ENCODE peak calls at places on chromosomes 7 and 10, in five cellular contexts. Y is H1, M is H9, U is mesenchymal stem cell, F is trophoblast cell. B is an unnamed sample.

GRCh38 chr7:75698358-75698757 is 40.4 kb downstream of the HIP1 start:
- DNase-seq in U (no peak), M (no peak), Y (no peak), F (no peak), B (no peak)

GRCh38 chr7:9189683-9190082 is 756.3 kb downstream of the NXPH1 start:
- DNase-seq in F (no peak), M (no peak), U (no peak), Y (no peak), B (no peak)

GRCh38 chr7:4574851-4575250 is 107.2 kb upstream of the FOXK1 start:
- DNase-seq in U (no peak), Y (no peak), F (no peak), M (no peak), B (no peak)

GRCh38 chr7:70502117-70502516 is 629.8 kb upstream of the GALNT17 start:
- DNase-seq in M (no peak), Y (no peak), U (no peak), F (no peak), B (no peak)

GRCh38 chr10:132802694-132803320 is 16.9 kb upstream of the NKX6-2 start:
- DNase-seq in M (no peak), Y (no peak), U (no peak), F (no peak), B (no peak)

GRCh38 chr7:106658504-106659368 is 2.2 kb downstream of the CCDC71L start:
- DNase-seq in M (no peak), U (no peak), Y (no peak), F (no peak), B (no peak)

GRCh38 chr7:69232445-69233376 is 365.6 kb upstream of the AUTS2 start:
- DNase-seq in M (peak; percentile 92), F (no peak), Y (peak; percentile 68), U (no peak), B (no peak)

GRCh38 chr7:79304711-79305110 is 148.8 kb downstream of the MAGI2 start:
- DNase-seq in Y (no peak), F (no peak), U (no peak), M (no peak), B (no peak)

GRCh38 chr7:121595949-121596692 is 200.0 kb upstream of the FAM3C start:
- DNase-seq in U (no peak), F (no peak), M (no peak), Y (no peak), B (no peak)

GRCh38 chr10:50360486-50360885 is 109.2 kb upstream of the ASAH2 start:
- DNase-seq in Y (no peak), M (no peak), U (peak; percentile 13), F (no peak), B (no peak)

GRCh38 chr7:20514364-20514763 is 101.1 kb upstream of the ABCB5 start:
- DNase-seq in U (peak; percentile 53), F (no peak), M (no peak), Y (no peak), B (no peak)

GRCh38 chr7:23422384-23422783 is 47.9 kb downstream of the IGF2BP3 start:
- DNase-seq in M (no peak), U (no peak), Y (no peak), F (no peak), B (no peak)

GRCh38 chr7:155001756-155002410 is 1.0 kb downstream of the PAXIP1 start:
- DNase-seq in Y (no peak), M (no peak), U (peak; percentile 12), F (no peak), B (no peak)

GRCh38 chr7:86900886-86901285 is 158.6 kb downstream of the ELAPOR2 start:
- DNase-seq in Y (no peak), M (no peak), F (no peak), U (no peak), B (no peak)

GRCh38 chr10:124717911-124718734 is 26.1 kb downstream of the FAM53B start:
- DNase-seq in M (no peak), F (no peak), Y (no peak), U (peak; percentile 9), B (no peak)

DNA sequence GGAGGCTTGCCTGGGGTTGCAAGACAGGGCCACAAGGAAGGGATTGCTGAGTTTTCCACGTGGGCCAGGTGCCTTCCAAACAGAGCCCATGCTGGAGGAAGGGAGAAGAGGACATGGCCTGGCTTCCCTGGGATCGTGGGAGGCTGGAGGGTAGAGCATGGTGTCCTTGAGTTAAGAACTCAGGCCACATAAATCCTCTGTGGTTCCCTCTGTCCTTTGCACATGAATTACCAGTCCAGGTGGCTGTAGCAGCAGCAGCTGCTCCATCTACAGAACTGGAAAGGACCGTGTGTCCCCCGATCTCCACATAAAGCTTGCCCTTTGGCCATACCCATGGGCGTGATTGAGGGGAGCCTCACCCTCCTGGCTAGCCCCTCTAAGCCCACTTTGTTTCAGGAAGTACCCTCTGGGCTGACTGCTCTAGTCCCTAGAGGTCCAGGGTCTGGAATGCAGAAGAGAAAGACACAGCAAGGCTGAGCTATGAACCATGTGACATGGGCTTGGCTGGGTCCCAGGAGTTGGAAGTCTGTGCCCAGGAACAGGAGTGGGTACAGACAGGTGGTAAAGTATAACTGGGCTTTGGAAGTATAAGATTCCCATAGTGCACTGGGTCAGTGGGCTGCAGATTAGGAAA is 84.9 kb downstream of the C10orf105 start:
- DNase-seq in U (no peak), Y (no peak), F (no peak), M (no peak), B (no peak)
- H2BK12ac ChIP-seq in U (no peak overlapping the region), Y (no peak overlapping the region), F (no peak overlapping the region), M (no peak overlapping the region), B (no peak overlapping the region)

GRCh38 chr10:536371-536925 is 153.0 kb downstream of the DIP2C start:
- DNase-seq in U (no peak), F (no peak), M (no peak), Y (no peak), B (no peak)
- H3K23ac ChIP-seq in U (no peak overlapping the region), F (no peak overlapping the region), M (no peak overlapping the region), Y (no peak overlapping the region), B (no peak overlapping the region)

DNA sequence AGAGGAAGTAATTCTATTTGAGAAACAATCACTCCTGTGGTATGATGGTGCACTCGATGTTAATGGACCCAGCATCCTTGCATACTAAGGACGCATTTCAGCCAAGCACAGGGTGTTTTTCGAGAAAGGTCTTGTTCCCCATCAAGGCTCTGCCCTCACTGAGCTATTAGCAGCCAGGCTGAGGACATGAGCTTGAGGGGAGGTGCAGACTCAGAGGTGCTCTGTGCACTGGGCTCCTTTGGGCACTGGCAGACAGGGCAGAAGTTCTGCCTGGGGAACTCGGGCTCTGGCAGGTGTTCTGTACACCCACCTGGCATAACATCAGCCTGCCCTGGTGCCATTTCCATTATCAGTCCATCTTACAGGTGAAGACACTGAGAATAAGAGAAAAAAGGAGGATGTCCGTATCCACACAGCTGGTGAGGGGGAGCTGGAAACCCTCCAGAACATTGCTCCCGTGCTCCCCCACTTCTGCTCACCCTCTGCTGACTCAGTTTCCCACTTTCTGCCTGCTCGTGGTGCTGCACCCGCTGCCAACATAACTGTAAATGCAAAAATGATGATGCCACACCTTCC is 92.7 kb upstream of the RET start:
- DNase-seq in Y (no peak), U (no peak), F (no peak), M (no peak), B (no peak)
- H2BK12ac ChIP-seq in Y (no peak overlapping the region), U (no peak overlapping the region), F (no peak overlapping the region), M (no peak overlapping the region), B (no peak overlapping the region)

GRCh38 chr7:55158983-55159382 is 140.2 kb downstream of the EGFR start:
- DNase-seq in M (no peak), U (no peak), F (no peak), Y (no peak), B (no peak)

GRCh38 chr7:55162476-55162875 is 143.7 kb downstream of the EGFR start:
- DNase-seq in F (no peak), Y (no peak), U (no peak), M (no peak), B (no peak)

GRCh38 chr7:55158541-55158940 is 139.7 kb downstream of the EGFR start:
- DNase-seq in Y (no peak), F (no peak), M (no peak), U (no peak), B (no peak)

GRCh38 chr7:55161154-55161687 is 142.4 kb downstream of the EGFR start:
- DNase-seq in F (no peak), M (no peak), U (no peak), Y (no peak), B (no peak)

DNA sequence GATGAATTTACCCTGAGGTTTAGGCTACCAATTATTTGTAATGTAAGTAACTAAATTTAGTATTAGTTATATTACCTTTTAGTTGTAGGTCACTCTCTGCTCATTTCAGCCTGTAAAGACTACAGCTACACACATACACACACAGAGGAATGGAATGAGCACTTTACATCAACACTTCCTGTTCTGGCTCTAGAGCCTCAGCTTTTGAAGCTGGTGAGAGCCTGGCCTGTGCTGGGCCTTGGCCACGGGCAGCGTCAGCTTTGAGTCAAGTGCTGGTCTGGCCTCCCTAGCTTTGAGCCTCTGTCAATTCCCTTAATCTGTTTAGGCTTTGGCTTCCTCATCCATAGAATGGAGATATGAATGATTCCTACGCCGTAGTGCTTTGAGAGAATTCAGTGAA is 141.7 kb downstream of the EGFR start:
- DNase-seq in Y (no peak), F (no peak), M (no peak), U (peak; percentile 74), B (no peak)
- H3K23ac ChIP-seq in Y (no peak overlapping the region), F (no peak overlapping the region), M (no peak overlapping the region), U (no peak overlapping the region), B (no peak overlapping the region)

DNA sequence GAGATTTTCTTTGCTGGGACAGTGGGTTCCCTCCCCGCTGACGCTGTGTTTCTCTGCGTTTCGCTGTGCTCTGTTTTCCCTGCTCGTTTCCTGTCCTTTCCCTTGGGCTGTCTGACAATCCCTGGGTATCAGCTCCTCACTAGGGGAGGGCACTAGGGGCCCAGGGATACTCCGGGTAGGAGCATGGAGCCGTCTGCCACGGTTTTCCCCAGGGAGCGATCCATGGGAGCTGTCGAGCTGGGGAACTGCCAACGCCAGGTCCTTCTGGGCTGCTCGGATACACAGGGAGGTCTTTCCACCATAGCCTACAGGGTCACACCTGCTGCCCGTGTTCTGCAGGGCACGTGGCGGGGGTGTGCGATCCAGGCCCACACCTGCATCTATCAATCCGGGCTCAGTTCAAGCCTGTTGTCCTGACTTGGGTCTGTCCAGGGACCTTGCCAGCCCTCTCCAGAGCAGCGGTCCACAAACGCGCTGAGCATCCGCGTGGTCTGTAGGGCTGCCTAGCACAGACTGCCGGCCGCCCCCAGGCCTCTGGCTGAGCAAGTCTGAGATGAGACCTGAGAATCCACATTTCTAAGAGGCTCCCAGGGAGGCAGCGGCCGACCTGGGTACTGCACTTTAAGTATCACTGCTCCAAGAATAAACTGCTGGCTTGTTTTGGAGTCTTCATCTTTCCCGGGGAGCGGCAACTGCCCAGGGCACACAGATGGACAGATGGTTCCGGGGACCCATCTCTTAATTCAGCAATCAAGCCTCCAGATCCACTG is 263.2 kb downstream of the ELFN1 start:
- DNase-seq in M (no peak), F (no peak), Y (no peak), U (no peak), B (no peak)
- H2BK12ac ChIP-seq in M (no peak overlapping the region), F (no peak overlapping the region), Y (no peak overlapping the region), U (no peak overlapping the region), B (no peak overlapping the region)

DNA sequence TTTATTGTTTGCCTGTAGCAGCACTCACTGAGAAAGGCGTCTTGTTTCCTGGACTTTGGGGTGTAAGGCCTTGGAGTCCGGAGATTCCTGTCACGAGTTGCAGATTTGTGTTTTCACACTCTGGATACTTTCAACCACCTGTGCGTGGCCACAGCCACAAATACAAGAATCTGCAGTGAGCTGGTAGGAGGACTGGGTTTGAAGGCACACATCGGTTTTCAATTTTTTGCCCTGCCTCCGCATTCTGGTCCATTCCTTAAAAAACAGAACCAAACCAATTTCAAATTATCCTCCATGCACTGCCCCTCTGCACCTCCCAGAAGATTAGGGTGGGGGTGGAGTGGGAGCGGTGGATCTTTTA is 624 bp downstream of the EXOC4 start:
- DNase-seq in M (no peak), F (no peak), Y (no peak), U (peak; percentile 15), B (peak; percentile 2)
- H3K23ac ChIP-seq in M (no peak overlapping the region), F (no peak overlapping the region), Y (no peak overlapping the region), U (no peak overlapping the region), B (no peak overlapping the region)

B was measured in neuronal stem cell.